ENCODE peak calls at places on chromosomes 7 and 10, in seven cellular contexts. Q is left lung, Z is iPS DF 6.9, S is WERI-Rb-1, Y is thoracic aorta, X is neural progenitor cell, W is mammary epithelial cell. K is an unnamed sample. For H3K9me3, the result is how much of the 10 kb centered on the place peaks cover.

GRCh38 chr10:91974960-91975359 is 51.4 kb downstream of the BTAF1 start:
- DNase-seq in Z (no peak), W (peak), Q (no peak), S (no peak), Y (no peak), X (no peak), K (no peak)

GRCh38 chr10:80079312-80079613 is 798 bp downstream of the TMEM254 start:
- DNase-seq in S (no peak), Z (no peak), W (no peak), Q (no peak), X (no peak), Y (no peak), K (no peak)

GRCh38 chr7:82578430-82578829 is 134.9 kb upstream of the CACNA2D1 start:
- DNase-seq in Y (no peak), Z (no peak), Q (no peak), W (peak), S (no peak), X (no peak), K (no peak)

GRCh38 chr7:2162959-2163358 is 69.8 kb downstream of the MAD1L1 start:
- DNase-seq in X (no peak), Y (no peak), S (no peak), Q (peak), W (no peak), Z (no peak), K (no peak)

GRCh38 chr10:114174462-114175190 is 623 bp upstream of the CCDC186 start:
- DNase-seq in S (peak), W (peak), Z (no peak), X (peak), Q (peak), Y (peak), K (no peak)

GRCh38 chr7:76048668-76048988 is 722 bp downstream of the MDH2 start:
- DNase-seq in Y (no peak), S (peak), W (no peak), X (peak), Z (no peak), Q (no peak), K (peak)

GRCh38 chr10:132486539-132487121 is 51.0 kb upstream of the INPP5A start:
- DNase-seq in Y (no peak), Q (peak), Z (no peak), X (no peak), S (no peak), W (no peak), K (no peak)

GRCh38 chr7:29342761-29343160 is 148.2 kb downstream of the CHN2 start:
- DNase-seq in S (no peak), Y (no peak), X (no peak), W (peak), Q (no peak), Z (no peak), K (no peak)

GRCh38 chr7:13829914-13830603 is 159.4 kb downstream of the ETV1 start:
- DNase-seq in W (peak), S (no peak), X (no peak), Y (no peak), Q (no peak), Z (no peak), K (peak)

GRCh38 chr10:43689955-43690771 is 41.5 kb upstream of the ZNF32 start:
- DNase-seq in Q (peak), Z (no peak), W (peak), S (peak), X (peak), Y (peak), K (no peak)

GRCh38 chr7:131231381-131232220 is 96.1 kb upstream of the MKLN1 start:
- DNase-seq in Z (no peak), W (no peak), Y (no peak), Q (no peak), X (no peak), S (no peak), K (no peak)

GRCh38 chr7:84354866-84355265 is 160.3 kb upstream of the SEMA3A start:
- DNase-seq in Z (no peak), W (no peak), Y (no peak), Q (no peak), X (no peak), S (no peak), K (no peak)

GRCh38 chr7:12154119-12154518 is 57.0 kb upstream of the TMEM106B start:
- DNase-seq in S (no peak), Y (no peak), Q (no peak), W (no peak), Z (no peak), X (no peak), K (no peak)

GRCh38 chr10:61285749-61286148 is 167.4 kb downstream of the TMEM26 start:
- DNase-seq in W (no peak), Z (no peak), Q (no peak), S (no peak), Y (no peak), X (no peak), K (peak)

GRCh38 chr10:16470747-16471146 is 33.9 kb downstream of the PTER start:
- DNase-seq in S (no peak), Y (no peak), Q (no peak), X (no peak), W (no peak), Z (no peak), K (no peak)

GRCh38 chr7:121529003-121529402 is 132.9 kb upstream of the FAM3C start:
- DNase-seq in Y (no peak), Q (no peak), X (no peak), W (no peak), S (no peak), Z (no peak), K (no peak)

GRCh38 chr10:30431435-30431911 is 2.5 kb upstream of the MAP3K8 start:
- DNase-seq in W (peak), Z (no peak), S (no peak), Q (peak), X (no peak), Y (no peak), K (no peak)

GRCh38 chr7:22561356-22561755 is 61.4 kb upstream of the STEAP1B start:
- DNase-seq in S (no peak), X (peak), W (peak), Z (peak), Q (no peak), Y (peak), K (peak)

GRCh38 chr10:9636206-9636605 is 1381.5 kb upstream of the CELF2 start:
- DNase-seq in W (no peak), Z (no peak), Q (no peak), Y (no peak), X (no peak), S (no peak), K (no peak)

GRCh38 chr7:13945670-13946069 is 43.8 kb downstream of the ETV1 start:
- DNase-seq in Q (no peak), X (no peak), Y (no peak), W (no peak), S (no peak), Z (no peak), K (no peak)

GRCh38 chr10:24993237-24993958 is 22.6 kb downstream of the ENKUR start:
- DNase-seq in X (no peak), W (no peak), Q (no peak), Y (no peak), Z (no peak), S (no peak), K (no peak)

GRCh38 chr10:30219977-30220751 is 128.9 kb downstream of the MTPAP start:
- DNase-seq in W (peak), Z (no peak), X (peak), Q (no peak), S (no peak), Y (no peak), K (peak)

GRCh38 chr10:27258838-27259532 is 18.4 kb upstream of the ACBD5 start:
- DNase-seq in W (no peak), X (peak), Y (no peak), S (no peak), Q (peak), Z (no peak), K (no peak)

GRCh38 chr10:89332718-89333281 is 5.0 kb downstream of the IFIT3 start:
- DNase-seq in S (no peak), Y (no peak), W (no peak), Z (no peak), Q (no peak), X (no peak), K (no peak)
- H3K4me3 ChIP-seq in S (no peak), Y (peak), W (no peak), Z (no peak), Q (peak), X (no peak), K (no peak)

GRCh38 chr10:89759531-89759930 is 58.1 kb downstream of the KIF20B start:
- DNase-seq in S (no peak), Q (no peak), W (no peak), Y (no peak), Z (no peak), X (no peak), K (no peak)
- H3K27ac ChIP-seq in S (no peak), Q (no peak), W (no peak), Y (no peak), Z (no peak), X (no peak), K (no peak)

DNA sequence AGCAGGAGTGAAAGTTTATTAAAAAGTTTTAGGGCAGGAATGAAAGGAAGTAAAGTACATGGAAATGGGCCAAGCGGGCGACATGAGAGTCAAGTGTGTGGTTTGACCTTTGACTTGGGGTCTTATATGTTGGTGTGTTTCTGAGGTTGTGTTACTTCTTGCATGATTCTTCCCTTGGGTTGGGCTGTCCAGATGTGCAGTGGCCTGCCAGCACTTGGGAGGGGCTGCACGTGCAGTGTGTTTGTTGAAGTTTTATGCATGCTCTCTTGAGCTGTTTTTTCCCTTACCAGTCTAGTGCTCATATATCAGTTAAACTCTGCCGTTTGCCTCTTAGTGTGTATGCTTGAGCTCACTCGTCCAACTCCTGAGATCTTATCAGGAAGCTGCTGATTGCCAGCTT is 23.0 kb downstream of the SP4 start:
- DNase-seq in Z (no peak), W (no peak), Y (no peak), Q (no peak), X (no peak), S (no peak), K (no peak)
- H3K9me3 ChIP-seq in Z (under half), W (under half), Y (under half), Q (under half), X (under half), S (under half), K (under half)

GRCh38 chr10:58477902-58478301 is 34.8 kb upstream of the BICC1 start:
- DNase-seq in Y (no peak), S (no peak), Z (no peak), X (no peak), W (no peak), Q (no peak), K (no peak)
- H3K4me3 ChIP-seq in Y (no peak), S (no peak), Z (no peak), X (no peak), W (no peak), Q (no peak), K (no peak)

GRCh38 chr7:37943905-37944736 is 23.7 kb downstream of the EPDR1 start:
- DNase-seq in S (no peak), Y (no peak), Z (no peak), Q (no peak), X (no peak), W (peak), K (peak)
- H3K27ac ChIP-seq in S (no peak), Y (no peak), Z (no peak), Q (peak), X (no peak), W (no peak), K (peak)

K was measured in SJCRH30.